ENCODE peak calls at places on chromosomes 6 and 20, in five cellular contexts. C is CD8-positive, alpha-beta T cell; I is psoas muscle; N is esophagus squamous epithelium; K is keratinocyte. S is an unnamed sample.

GRCh38 chr6:80366721-80367120 is 260.2 kb downstream of the BCKDHB start:
- DNase-seq in C (no peak), K (no peak), N (no peak), I (no peak), S (no peak)

GRCh38 chr6:137283940-137284910 is 65.0 kb upstream of the IFNGR1 start:
- DNase-seq in C (no peak), I (no peak), N (no peak), K (no peak), S (no peak)

GRCh38 chr6:157233686-157234085 is 89.6 kb downstream of the TMEM242 start:
- DNase-seq in C (no peak), K (no peak), I (no peak), N (no peak), S (no peak)

GRCh38 chr6:130105996-130106704 is 87.8 kb downstream of the L3MBTL3 start:
- DNase-seq in N (no peak), I (no peak), K (no peak), C (no peak), S (no peak)

GRCh38 chr6:9197726-9198125 is 762.4 kb upstream of the SLC35B3 start:
- DNase-seq in I (no peak), K (peak; percentile 23), C (no peak), N (no peak), S (no peak)

GRCh38 chr6:98039876-98040605 is 757.0 kb upstream of the MMS22L start:
- DNase-seq in N (no peak), C (no peak), K (no peak), I (no peak), S (no peak)

GRCh38 chr6:125787791-125788190 is 3.0 kb upstream of the NCOA7 start:
- DNase-seq in N (no peak), K (no peak), I (no peak), C (no peak), S (no peak)

GRCh38 chr6:11246722-11247121 is 14.3 kb upstream of the NEDD9 start:
- DNase-seq in C (no peak), K (no peak), I (no peak), N (no peak), S (no peak)

GRCh38 chr6:89385156-89385667 is 26.9 kb downstream of the RRAGD start:
- DNase-seq in N (no peak), K (peak; percentile 87), C (no peak), I (peak; percentile 81), S (no peak)

GRCh38 chr6:96943535-96943934 is 19.0 kb downstream of the KLHL32 start:
- DNase-seq in N (no peak), C (no peak), K (no peak), I (no peak), S (no peak)

GRCh38 chr6:7129784-7130569 is 22.2 kb downstream of the RREB1 start:
- DNase-seq in C (no peak), K (no peak), N (no peak), I (peak; percentile 90), S (no peak)

GRCh38 chr20:25044660-25045342 is 13.1 kb downstream of the ACSS1 start:
- DNase-seq in N (no peak), I (peak; percentile 73), C (no peak), K (no peak), S (no peak)

GRCh38 chr6:168060521-168060931 is 18.5 kb downstream of the FRMD1 start:
- DNase-seq in I (peak; percentile 77), N (no peak), K (no peak), C (no peak), S (peak; percentile 84)

GRCh38 chr6:28161410-28162079 is 19.9 kb downstream of the ZKSCAN8 start:
- DNase-seq in K (no peak), I (peak; percentile 85), N (no peak), C (peak; percentile 70), S (no peak)

GRCh38 chr6:156840136-156840535 is 63.0 kb downstream of the ARID1B start:
- DNase-seq in K (no peak), C (no peak), I (no peak), N (no peak), S (no peak)

GRCh38 chr6:122381494-122382083 is 17.9 kb upstream of the HSF2 start:
- DNase-seq in N (no peak), K (peak; percentile 17), C (peak; percentile 27), I (peak; percentile 56), S (peak; percentile 37)

DNA sequence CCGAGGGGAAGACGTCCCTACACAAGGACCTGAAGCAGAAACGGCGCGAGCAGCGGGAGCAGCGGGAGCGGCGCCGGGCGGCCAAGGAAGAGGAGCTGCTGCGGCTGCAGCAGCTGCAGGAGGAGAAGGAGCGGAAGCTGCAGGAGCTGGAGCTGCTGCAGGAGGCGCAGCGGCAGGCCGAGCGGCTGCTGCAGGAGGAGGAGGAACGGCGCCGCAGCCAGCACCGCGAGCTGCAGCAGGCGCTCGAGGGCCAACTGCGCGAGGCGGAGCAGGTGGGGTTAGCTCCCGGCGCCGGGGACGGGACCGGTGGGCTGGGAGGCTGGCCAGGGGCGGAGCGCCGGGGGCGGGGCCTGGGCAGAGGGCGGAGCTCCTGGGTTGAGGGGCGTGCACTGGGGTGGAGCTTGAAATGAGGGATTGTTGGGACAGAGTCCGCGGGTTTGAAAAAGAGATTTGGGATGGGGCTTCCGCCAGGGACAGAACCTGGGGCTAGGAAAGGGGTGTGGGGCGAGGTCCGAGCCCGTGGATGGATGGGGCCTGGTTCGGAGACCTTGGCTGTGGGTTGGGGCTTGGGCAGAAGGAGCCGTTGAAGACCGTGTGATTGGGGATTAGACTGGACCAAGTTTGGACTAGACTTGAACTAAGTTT is 20.7 kb downstream of the DEF6 start:
- DNase-seq in N (no peak), I (peak; percentile 91), K (peak; percentile 23), C (no peak), S (no peak)
- TF ChIP-seq CTCF in N (no peak), I (no peak), K (no peak), C (no peak), S (no peak)

DNA sequence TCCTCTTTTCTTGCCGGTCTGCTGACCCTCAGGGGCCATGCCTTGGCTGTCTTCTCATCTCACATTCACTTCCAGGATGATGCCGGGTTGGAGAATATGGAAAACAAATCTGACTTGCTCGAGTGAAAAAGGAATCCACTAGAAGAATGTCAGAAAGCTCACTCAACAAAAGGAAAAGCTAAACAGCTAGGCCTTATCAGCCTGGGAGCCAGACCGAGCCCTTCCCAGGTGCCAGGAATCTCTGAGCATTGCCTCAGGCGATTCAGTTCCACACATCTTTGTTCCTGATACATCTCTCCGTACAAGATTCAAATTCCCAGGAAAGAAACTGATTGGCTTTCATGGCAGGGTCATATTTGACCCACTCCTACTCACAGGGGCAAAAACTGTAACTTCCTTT is 9.2 kb upstream of the OSER1 start:
- DNase-seq in I (no peak), C (no peak), N (no peak), K (no peak), S (no peak)
- H3K4me3 ChIP-seq in I (no peak overlapping the region), C (peak overlapping the region; percentile 18), N (no peak overlapping the region), K (no peak overlapping the region), S (no peak overlapping the region)

DNA sequence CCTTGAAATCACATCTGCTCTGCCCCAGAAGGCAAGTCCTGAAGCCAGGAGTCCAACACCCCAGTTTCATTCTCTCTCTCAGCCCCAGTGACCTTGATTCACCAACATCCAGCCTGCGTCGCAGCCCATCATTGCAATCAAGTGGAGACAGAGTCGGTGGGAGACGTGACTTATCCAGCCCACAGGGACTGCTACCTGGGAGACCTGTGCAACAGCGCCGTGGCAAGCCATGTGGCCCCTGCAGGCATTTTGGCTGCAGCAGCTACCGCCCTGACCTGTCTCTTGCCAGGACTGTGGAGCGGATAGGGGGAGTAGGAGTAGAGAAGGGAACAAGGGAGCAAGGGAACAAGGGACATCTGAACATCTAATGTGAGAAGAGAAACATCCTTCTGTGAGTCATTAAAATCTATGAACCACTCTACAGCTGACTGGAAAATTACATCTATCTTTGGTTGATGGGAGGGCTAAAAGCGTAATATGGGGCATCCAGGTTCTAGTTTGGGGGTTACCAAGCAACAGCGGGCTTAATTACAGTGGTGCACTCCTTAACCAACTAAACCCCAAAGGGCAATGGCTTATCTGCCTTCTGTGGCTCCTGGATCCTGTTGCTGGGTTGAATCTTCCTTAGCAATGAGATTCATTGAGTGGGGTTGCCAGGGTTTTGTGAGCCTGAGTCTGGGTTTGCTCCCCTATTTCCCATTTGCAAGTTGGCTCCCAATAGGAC is 2.5 kb downstream of the LY6G6D start:
- DNase-seq in I (no peak), K (no peak), C (no peak), N (no peak), S (no peak)
- TF ChIP-seq CTCF in I (no peak), K (peak; percentile 34), C (no peak), N (peak; percentile 6), S (no peak)

DNA sequence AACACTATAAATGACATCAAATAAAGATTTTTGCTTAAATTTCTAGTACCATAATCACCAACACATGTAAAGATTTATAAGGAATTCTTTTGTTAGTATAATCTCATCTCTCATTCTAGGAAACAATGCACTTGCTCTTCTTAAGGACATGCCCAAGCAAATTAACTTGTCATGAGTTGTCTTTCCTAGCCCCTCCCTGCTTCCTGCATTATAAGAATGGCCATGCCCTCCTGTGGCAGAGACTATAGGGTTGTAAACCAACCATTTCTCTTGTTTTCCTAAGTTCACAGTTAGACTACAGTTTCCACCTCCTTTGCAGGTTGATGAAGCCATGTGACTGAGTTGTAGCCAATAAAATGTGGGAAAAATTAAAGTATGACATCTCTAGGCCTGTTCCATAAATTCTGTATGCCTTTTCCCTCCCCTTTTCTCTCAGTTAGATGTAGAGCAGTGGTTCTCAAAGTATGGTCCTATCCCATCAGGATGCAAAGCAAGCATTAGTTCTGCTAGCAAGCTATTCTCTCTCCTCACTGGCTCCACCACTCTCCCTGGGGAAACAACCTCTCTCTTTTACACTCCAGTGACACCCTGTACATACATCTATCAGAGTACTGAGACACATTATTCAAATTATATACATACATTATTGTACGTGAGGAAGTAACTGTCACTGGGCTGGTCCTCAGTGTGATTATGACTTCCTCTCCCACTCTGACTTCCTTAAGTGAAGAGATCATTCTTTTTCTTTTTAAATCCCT is 295.0 kb downstream of the PKHD1 start:
- DNase-seq in I (no peak), C (no peak), K (no peak), N (no peak), S (no peak)
- H3K4me3 ChIP-seq in I (no peak overlapping the region), C (no peak overlapping the region), K (no peak overlapping the region), N (no peak overlapping the region), S (no peak overlapping the region)

DNA sequence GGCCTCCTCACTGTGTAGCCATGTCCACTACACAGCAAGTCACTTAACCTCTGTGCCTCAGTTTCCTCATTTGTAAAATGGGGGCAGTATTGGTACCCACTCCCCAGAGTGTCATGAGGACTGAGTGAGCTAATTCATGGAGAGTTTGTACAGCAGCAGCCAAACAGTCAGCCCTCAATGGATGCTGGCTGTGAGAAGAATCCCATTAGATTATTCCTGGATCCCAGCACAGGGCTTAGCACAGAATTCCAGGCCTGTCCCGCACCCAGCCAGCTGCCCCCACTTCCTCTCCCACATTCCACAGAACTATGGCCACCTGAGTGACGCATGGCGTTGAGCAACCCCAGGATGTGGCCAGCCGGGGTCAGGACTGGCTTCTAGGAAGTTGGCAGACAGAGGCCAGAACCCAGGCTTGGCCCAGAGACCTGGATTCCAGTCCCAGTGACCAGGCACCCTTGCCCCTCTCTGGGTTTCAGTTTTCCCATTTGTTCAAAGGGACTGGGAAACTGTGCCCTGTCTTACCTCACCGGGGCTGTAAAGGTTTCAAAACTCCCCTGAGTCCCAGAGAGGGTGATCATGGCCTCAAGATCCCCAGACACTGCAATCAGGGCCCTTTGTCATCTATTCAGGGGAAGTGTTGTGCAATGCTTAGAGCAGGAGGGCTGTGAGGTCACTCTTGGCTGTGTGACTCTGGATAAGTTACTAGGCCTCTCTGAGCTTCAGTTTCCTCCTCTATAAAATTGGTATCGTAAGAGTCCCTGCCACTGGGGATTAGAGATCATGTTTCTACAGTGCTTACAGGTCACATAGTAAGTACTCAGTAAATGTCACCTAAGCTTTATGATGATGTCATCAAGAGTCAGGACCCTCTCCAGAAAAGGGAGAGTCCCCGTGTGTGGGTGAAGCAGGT is 3.0 kb upstream of the TGM2 start:
- DNase-seq in I (peak; percentile 87), N (no peak), C (no peak), K (no peak), S (no peak)
- TF ChIP-seq CTCF in I (no peak), N (no peak), C (no peak), K (no peak), S (no peak)

GRCh38 chr6:148578489-148578814 is 168.4 kb upstream of the UST start:
- DNase-seq in N (no peak), I (no peak), K (no peak), C (no peak), S (no peak)
- H3K4me3 ChIP-seq in N (no peak overlapping the region), I (no peak overlapping the region), K (no peak overlapping the region), C (no peak overlapping the region), S (no peak overlapping the region)

S was measured in LNCaP clone FGC.